ENCODE peak calls at places on chromosome 12, in six cellular contexts. U is HCT116, J is Panc1, N is transverse colon, T is esophagus muscularis mucosa, H is H1. F is an unnamed sample.

GRCh38 chr12:4220489-4220888 is 53.1 kb upstream of the CCND2 start:
- DNase-seq in U (no peak), J (no peak), N (no peak), T (peak; percentile 66), H (no peak), F (no peak)

GRCh38 chr12:70646850-70647249 is 9.6 kb upstream of the PTPRB start:
- DNase-seq in U (no peak), J (no peak), N (no peak), T (no peak), H (no peak), F (no peak)

GRCh38 chr12:84507914-84508313 is 404.7 kb downstream of the SLC6A15 start:
- DNase-seq in U (no peak), J (no peak), N (no peak), T (no peak), H (no peak), F (no peak)

GRCh38 chr12:104544836-104545235 is 88.1 kb downstream of the CHST11 start:
- DNase-seq in U (no peak), J (no peak), N (no peak), T (no peak), H (no peak), F (no peak)

GRCh38 chr12:66013224-66013623 is 117.3 kb downstream of the LLPH start:
- DNase-seq in U (no peak), J (no peak), N (no peak), T (peak; percentile 77), H (no peak), F (no peak)

GRCh38 chr12:8078400-8078799 is 3.7 kb upstream of the NECAP1 start:
- DNase-seq in U (peak; percentile 50), J (no peak), N (peak; percentile 22), T (no peak), H (no peak), F (no peak)

GRCh38 chr12:113241191-113242017 is 20.1 kb downstream of the TPCN1 start:
- DNase-seq in U (no peak), J (peak; percentile 84), N (peak; percentile 74), T (no peak), H (no peak), F (peak; percentile 66)

GRCh38 chr12:50690923-50691322 is 73.0 kb upstream of the ATF1 start:
- DNase-seq in U (no peak), J (no peak), N (no peak), T (no peak), H (no peak), F (no peak)

GRCh38 chr12:30989754-30990153 is 63.2 kb downstream of the TSPAN11 start:
- DNase-seq in U (no peak), J (no peak), N (peak; percentile 38), T (no peak), H (no peak), F (no peak)

GRCh38 chr12:24788886-24789285 is 160.0 kb downstream of the BCAT1 start:
- DNase-seq in U (no peak), J (no peak), N (no peak), T (no peak), H (no peak), F (no peak)

GRCh38 chr12:82203076-82203475 is 155.1 kb downstream of the CCDC59 start:
- DNase-seq in U (no peak), J (no peak), N (no peak), T (no peak), H (no peak), F (no peak)

GRCh38 chr12:68431786-68432185 is 99.6 kb upstream of the MDM1 start:
- DNase-seq in U (no peak), J (no peak), N (no peak), T (no peak), H (no peak), F (no peak)

GRCh38 chr12:1611775-1612174 is 17.3 kb upstream of the WNT5B start:
- DNase-seq in U (no peak), J (no peak), N (no peak), T (no peak), H (no peak), F (no peak)

GRCh38 chr12:6871052-6871957 is 1.8 kb downstream of the SPSB2 start:
- DNase-seq in U (peak; percentile 56), J (no peak), N (peak; percentile 83), T (no peak), H (no peak), F (peak; percentile 80)

GRCh38 chr12:84150226-84150625 is 762.4 kb downstream of the SLC6A15 start:
- DNase-seq in U (no peak), J (no peak), N (no peak), T (no peak), H (no peak), F (no peak)

GRCh38 chr12:63321373-63321772 is 170.4 kb upstream of the AVPR1A start:
- DNase-seq in U (no peak), J (no peak), N (no peak), T (no peak), H (no peak), F (no peak)

GRCh38 chr12:1099158-1099557 is 108.1 kb downstream of the ERC1 start:
- DNase-seq in U (no peak), J (no peak), N (peak; percentile 33), T (no peak), H (no peak), F (no peak)

GRCh38 chr12:49105504-49106120 is 5.0 kb downstream of the LMBR1L start:
- DNase-seq in U (no peak), J (no peak), N (no peak), T (no peak), H (no peak), F (no peak)

GRCh38 chr12:19675361-19675760 is 236.1 kb downstream of the AEBP2 start:
- DNase-seq in U (no peak), J (no peak), N (no peak), T (no peak), H (no peak), F (no peak)

GRCh38 chr12:131049002-131049401 is 95.3 kb downstream of the ADGRD1 start:
- DNase-seq in U (no peak), J (no peak), N (no peak), T (no peak), H (no peak), F (peak; percentile 61)

GRCh38 chr12:108838194-108839010 is 19.0 kb downstream of the SSH1 start:
- DNase-seq in U (peak; percentile 97), J (peak; percentile 95), N (peak; percentile 78), T (peak; percentile 96), H (peak; percentile 73), F (peak; percentile 96)
- TF ChIP-seq POLR2AphosphoS5 in U (peak; percentile 90), J (peak; percentile 89), N (peak; percentile 79), T (peak; percentile 98), H (no peak), F (peak; percentile 96)

DNA sequence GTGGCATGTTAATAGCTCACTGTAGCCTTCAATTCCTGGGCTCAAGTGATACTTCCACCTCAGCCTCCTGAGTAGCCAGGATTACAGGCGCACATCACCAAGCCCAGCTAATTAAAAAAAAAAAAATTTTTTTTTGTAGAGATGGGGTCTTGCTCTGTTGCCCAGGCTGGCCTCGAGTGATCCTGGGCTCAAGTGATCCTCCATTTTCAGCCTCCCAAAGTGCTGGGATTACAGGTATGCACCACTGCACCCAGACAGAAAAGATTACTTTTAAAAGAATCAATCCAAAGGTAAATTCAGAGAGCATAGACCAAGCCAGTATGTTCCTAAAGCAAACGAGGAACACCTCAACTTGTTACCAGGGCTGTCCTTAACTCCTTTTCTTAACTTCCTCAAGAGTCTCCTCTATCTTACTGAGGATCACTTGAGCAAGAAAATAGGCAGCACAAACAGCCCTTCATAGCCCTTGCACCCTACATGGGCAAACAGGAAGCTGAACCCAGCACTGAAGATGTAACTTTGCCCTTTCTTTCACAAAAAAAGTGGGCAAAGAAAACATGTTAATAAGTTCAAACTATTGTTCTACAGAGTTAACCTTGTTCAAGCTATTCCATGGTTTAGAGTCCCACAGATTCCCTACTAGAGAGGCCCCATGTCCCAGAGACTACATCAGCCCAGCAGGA is 11.3 kb downstream of the CS start:
- DNase-seq in U (no peak), J (no peak), N (no peak), T (no peak), H (no peak), F (no peak)
- H3K4me1 ChIP-seq in U (peaks cover 33% of the 10 kb centered on the region), J (no peaks in the 10 kb centered on the region), N (no peaks in the 10 kb centered on the region), T (peaks cover 45% of the 10 kb centered on the region), H (no peaks in the 10 kb centered on the region), F (peaks cover 13% of the 10 kb centered on the region)

DNA sequence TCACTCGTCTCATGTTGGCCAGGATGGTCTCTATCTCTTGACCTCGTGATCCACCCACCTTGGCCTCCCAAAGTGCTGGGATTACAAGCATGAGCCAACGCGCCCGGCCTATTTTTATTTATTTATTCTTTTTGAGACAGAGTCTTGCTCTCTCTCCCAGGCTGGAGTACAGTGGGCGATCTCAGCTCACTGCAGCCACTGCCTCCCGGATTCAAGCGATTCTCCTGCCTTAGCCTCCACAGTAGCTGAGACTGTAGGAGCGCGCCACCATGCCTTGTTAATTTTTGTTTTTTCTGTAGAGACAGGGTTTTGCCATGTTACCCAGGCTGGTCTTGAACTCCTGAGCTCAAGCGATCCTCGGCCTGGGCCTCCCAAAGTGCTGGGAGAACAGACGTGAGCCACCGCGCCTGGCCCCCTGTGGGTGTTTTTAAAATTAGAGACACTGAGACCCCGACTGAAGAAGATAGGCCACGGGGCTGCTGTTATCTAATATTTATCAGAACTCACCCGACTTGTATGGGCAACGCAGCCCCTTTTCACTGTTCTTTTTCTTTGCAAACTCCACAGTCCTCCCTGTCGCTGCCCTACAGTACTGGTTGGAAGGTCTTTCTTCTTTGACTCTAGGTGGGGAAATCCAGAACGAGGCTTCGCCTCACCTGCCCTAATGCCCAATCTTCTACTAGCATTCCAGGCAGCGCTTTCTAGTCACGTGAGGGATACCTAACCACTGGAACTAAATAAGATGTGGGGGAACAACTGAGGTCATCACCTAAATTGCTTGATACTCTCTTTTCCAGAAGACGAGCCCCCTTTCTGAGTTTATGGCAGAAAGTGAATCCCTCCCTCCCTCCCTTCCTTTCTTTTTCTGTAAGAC is 1.3 kb upstream of the GABARAPL1 start:
- DNase-seq in U (no peak), J (no peak), N (no peak), T (no peak), H (no peak), F (no peak)
- H3K4me3 ChIP-seq in U (peak overlapping the region; percentile 89), J (peak overlapping the region; percentile 85), N (no peak overlapping the region), T (peak overlapping the region; percentile 79), H (no peak overlapping the region), F (no peak overlapping the region)

DNA sequence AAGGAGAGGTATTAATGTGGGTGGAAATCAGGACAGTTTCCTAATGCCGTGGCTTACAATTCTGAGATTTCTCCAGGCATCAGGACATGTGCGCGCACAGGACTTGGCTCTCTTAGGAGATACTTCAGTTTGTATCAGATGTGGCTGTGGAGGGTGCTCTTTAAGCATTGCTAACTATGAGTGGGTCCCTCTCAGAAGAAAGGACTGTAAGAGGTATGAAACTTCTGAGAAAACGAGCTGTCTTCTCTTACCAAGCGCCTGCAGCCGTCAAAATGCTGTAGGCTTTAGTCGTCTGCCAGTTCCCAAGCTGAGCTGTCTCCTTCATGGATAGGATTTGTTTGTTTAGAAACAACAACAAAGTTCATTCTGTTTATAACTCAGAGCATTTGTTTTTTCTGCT is 16.1 kb upstream of the MANSC4 start:
- DNase-seq in U (no peak), J (no peak), N (no peak), T (no peak), H (no peak), F (no peak)
- TF ChIP-seq POLR2AphosphoS5 in U (no peak), J (no peak), N (no peak), T (no peak), H (no peak), F (no peak)

GRCh38 chr12:57776247-57776587 is 3.8 kb downstream of the EEF1AKMT3 start:
- DNase-seq in U (no peak), J (no peak), N (no peak), T (no peak), H (no peak), F (no peak)
- H3K4me1 ChIP-seq in U (peaks cover 9% of the 10 kb centered on the region), J (peaks cover 4% of the 10 kb centered on the region), N (peaks cover 17% of the 10 kb centered on the region), T (peaks cover 15% of the 10 kb centered on the region), H (peaks cover 3% of the 10 kb centered on the region), F (peaks cover 25% of the 10 kb centered on the region)